ENCODE peak calls at places on chromosomes 13 and 19, in nine cellular contexts. Q is ascending aorta; L is HFFc6; N is sigmoid colon; V is activated CD8-positive, alpha-beta T cell treated with anti-CD3 and anti-CD28 coated beads for 36 hours; B is suprapubic skin; D is neural crest cell; P is heart left ventricle; Y is neural progenitor cell. S is an unnamed sample.
A peak's percentile ranks its signal among the peaks of the same experiment; 100 is the strongest.

GRCh38 chr19:39115105-39115847 is 10.3 kb upstream of the PAK4 start:
- DNase-seq in L (no peak), Y (no peak), D (no peak), Q (no peak), B (no peak), V (no peak), N (no peak), P (no peak), S (no peak)

GRCh38 chr13:60261432-60262351 is 98.0 kb upstream of the DIAPH3 start:
- DNase-seq in Y (peak; percentile 71), V (no peak), L (no peak), B (no peak), D (no peak), Q (no peak), N (no peak), P (no peak), S (no peak)

GRCh38 chr13:112781881-112782361 is 92.1 kb downstream of the ATP11A start:
- DNase-seq in N (peak; percentile 78), Y (no peak), V (no peak), L (no peak), P (peak; percentile 83), B (no peak), Q (no peak), D (no peak), S (no peak)

GRCh38 chr13:100208596-100208995 is 119.7 kb downstream of the PCCA start:
- DNase-seq in L (no peak), Q (no peak), B (no peak), Y (no peak), N (no peak), D (no peak), P (no peak), V (no peak), S (no peak)

GRCh38 chr19:55487884-55488687 is at the start of gene SSC5D:
- DNase-seq in V (no peak), L (peak; percentile 48), Y (peak; percentile 61), P (peak; percentile 73), N (peak; percentile 90), D (no peak), Q (no peak), B (peak; percentile 81), S (no peak)

GRCh38 chr13:85261757-85262346 is 537.4 kb downstream of the SLITRK6 start:
- DNase-seq in P (no peak), N (no peak), V (no peak), Y (no peak), Q (no peak), B (no peak), D (no peak), L (no peak), S (no peak)

GRCh38 chr13:19984430-19985218 is 26.1 kb downstream of the ZMYM2 start:
- DNase-seq in V (no peak), D (no peak), P (no peak), N (no peak), Q (no peak), L (peak; percentile 46), Y (peak; percentile 55), B (no peak), S (no peak)

GRCh38 chr19:14565765-14566711 is 5.8 kb downstream of the NDUFB7 start:
- DNase-seq in L (no peak), V (no peak), Q (no peak), B (no peak), N (no peak), Y (no peak), P (no peak), D (no peak), S (no peak)

GRCh38 chr13:45690636-45691035 is 11.5 kb upstream of the CBY2 start:
- DNase-seq in Y (no peak), V (no peak), D (no peak), P (no peak), L (no peak), N (no peak), Q (no peak), B (no peak), S (no peak)

GRCh38 chr13:30926781-30927180 is 5.7 kb upstream of the TEX26 start:
- DNase-seq in Q (no peak), L (no peak), P (no peak), V (no peak), Y (no peak), N (no peak), B (no peak), D (no peak), S (no peak)

GRCh38 chr19:50801107-50801506 is 10.9 kb downstream of the ACP4 start:
- DNase-seq in B (no peak), Y (no peak), L (no peak), P (no peak), N (no peak), V (no peak), D (no peak), Q (no peak), S (no peak)

GRCh38 chr19:45448887-45449299 is 18.9 kb upstream of the FOSB start:
- DNase-seq in Q (no peak), Y (no peak), D (no peak), B (no peak), L (no peak), P (no peak), V (no peak), N (no peak), S (no peak)

GRCh38 chr19:45451181-45451849 is 16.5 kb upstream of the FOSB start:
- DNase-seq in D (no peak), V (peak; percentile 60), P (no peak), N (peak; percentile 83), B (no peak), Q (peak; percentile 79), L (peak; percentile 69), Y (no peak), S (no peak)

GRCh38 chr19:45448425-45448756 is 19.4 kb upstream of the FOSB start:
- DNase-seq in N (no peak), L (no peak), B (no peak), P (no peak), Y (no peak), D (no peak), Q (no peak), V (no peak), S (no peak)

GRCh38 chr19:45450042-45450380 is 17.8 kb upstream of the FOSB start:
- DNase-seq in P (no peak), L (no peak), V (no peak), Q (no peak), D (no peak), Y (no peak), N (no peak), B (no peak), S (no peak)

GRCh38 chr19:45451850-45452387 is 15.9 kb upstream of the FOSB start:
- DNase-seq in P (no peak), N (no peak), B (no peak), D (no peak), L (no peak), V (no peak), Q (no peak), Y (no peak), S (no peak)
- TF ChIP-seq CTCF in P (no peak), N (no peak), B (no peak), D (no peak), L (no peak), V (no peak), Q (no peak), Y (no peak), S (no peak)

GRCh38 chr19:13024958-13025653 is 29.8 kb downstream of the NFIX start:
- DNase-seq in L (no peak), Y (peak; percentile 51), D (no peak), N (peak; percentile 74), P (no peak), Q (no peak), V (no peak), B (no peak), S (no peak)

GRCh38 chr19:13024126-13024957 is 29.1 kb downstream of the NFIX start:
- DNase-seq in P (no peak), L (peak; percentile 33), D (no peak), B (no peak), V (no peak), Y (peak; percentile 50), N (peak; percentile 77), Q (no peak), S (no peak)

GRCh38 chr19:13023666-13024065 is 28.4 kb downstream of the NFIX start:
- DNase-seq in Q (no peak), Y (no peak), D (no peak), N (no peak), V (no peak), L (no peak), B (no peak), P (no peak), S (no peak)

GRCh38 chr19:13022111-13022858 is 27.0 kb downstream of the NFIX start:
- DNase-seq in L (peak; percentile 37), Q (peak; percentile 84), D (no peak), Y (no peak), V (no peak), P (no peak), N (peak; percentile 87), B (no peak), S (no peak)

DNA sequence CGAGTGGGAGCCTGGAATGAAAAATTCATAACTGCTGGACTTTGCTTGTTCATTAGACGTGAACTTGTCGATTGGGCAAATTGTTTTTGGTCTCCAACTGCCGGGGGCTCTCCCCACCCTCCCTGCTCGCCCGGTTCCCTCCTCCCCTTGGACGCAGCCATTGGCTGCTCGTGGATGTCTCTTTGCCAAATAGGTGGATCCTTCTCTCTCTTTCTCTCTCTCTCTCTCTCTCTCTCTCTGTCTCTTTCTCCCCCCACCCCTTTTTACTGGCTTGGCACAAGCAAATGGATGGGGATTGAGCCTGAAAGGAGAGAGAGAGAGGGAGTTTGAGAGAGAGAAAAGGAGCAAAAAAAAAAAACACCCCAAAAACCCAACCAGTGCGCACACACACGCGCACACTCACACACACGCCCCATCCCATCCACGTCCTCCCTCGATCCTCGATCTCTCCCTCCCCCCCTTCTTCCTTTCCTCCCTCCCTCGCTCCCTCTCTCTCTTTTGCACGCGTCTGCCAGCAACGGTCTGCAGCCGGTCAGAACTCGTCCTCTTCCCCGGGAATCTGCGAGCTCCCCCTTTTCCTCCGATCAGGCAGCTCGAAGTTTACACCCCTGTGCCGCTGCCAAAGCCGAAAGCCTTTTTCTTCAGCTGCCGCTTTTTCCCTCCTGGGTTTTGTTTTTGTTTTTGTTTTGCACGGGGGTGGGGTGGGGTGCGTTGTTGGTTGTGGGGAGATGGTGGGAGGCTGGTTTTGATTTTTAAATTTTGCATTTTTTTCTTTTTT is 27.8 kb downstream of the NFIX start:
- DNase-seq in P (peak; percentile 89), Q (peak; percentile 93), B (peak; percentile 95), L (peak; percentile 94), N (peak; percentile 97), V (peak; percentile 29), D (no peak), Y (peak; percentile 77), S (no peak)
- TF ChIP-seq CTCF in P (no peak), Q (no peak), B (no peak), L (no peak), N (no peak), V (no peak), D (no peak), Y (no peak), S (no peak)

GRCh38 chr13:55199132-55199531 is 1941.6 kb upstream of the PRR20A start:
- DNase-seq in Q (no peak), N (no peak), V (no peak), D (no peak), L (no peak), P (no peak), B (no peak), Y (peak; percentile 47), S (no peak)
- TF ChIP-seq CTCF in Q (no peak), N (no peak), V (no peak), D (peak; percentile 56), L (no peak), P (no peak), B (no peak), Y (peak; percentile 59), S (peak; percentile 61)

GRCh38 chr13:27131202-27131623 is 40.4 kb downstream of the USP12 start:
- DNase-seq in Q (no peak), V (peak; percentile 90), P (no peak), B (no peak), Y (no peak), D (no peak), N (no peak), L (no peak), S (no peak)
- TF ChIP-seq CTCF in Q (no peak), V (no peak), P (no peak), B (no peak), Y (no peak), D (no peak), N (no peak), L (no peak), S (no peak)

S was measured in chondrocyte.